ENCODE peak calls at places on chromosomes 11 and 22, in seven cellular contexts. One of them, this sample, is unnamed.

GRCh38 chr22:25546751-25547150 is 17.7 kb upstream of the GRK3 start:
- DNase-seq in nephron progenitor cell: no peak
- DNase-seq in T-cell: no peak
- DNase-seq in RWPE1: no peak
- DNase-seq in ACHN: no peak
- DNase-seq in HS-5: no peak
- DNase-seq in anterior cingulate cortex: no peak
- DNase-seq in this sample: no peak

GRCh38 chr11:126630893-126631292 is 275.4 kb downstream of the ST3GAL4 start:
- DNase-seq in anterior cingulate cortex: no peak
- DNase-seq in ACHN: no peak
- DNase-seq in HS-5: no peak
- DNase-seq in RWPE1: no peak
- DNase-seq in nephron progenitor cell: no peak
- DNase-seq in T-cell: no peak
- DNase-seq in this sample: no peak

GRCh38 chr11:36002196-36002595 is 58.3 kb downstream of the LDLRAD3 start:
- DNase-seq in anterior cingulate cortex: peak; percentile 51
- DNase-seq in T-cell: no peak
- DNase-seq in RWPE1: no peak
- DNase-seq in ACHN: no peak
- DNase-seq in nephron progenitor cell: no peak
- DNase-seq in HS-5: no peak
- DNase-seq in this sample: no peak

GRCh38 chr11:57800444-57801184 is 39.0 kb downstream of the CTNND1 start:
- DNase-seq in ACHN: peak; percentile 63
- DNase-seq in nephron progenitor cell: peak; percentile 11
- DNase-seq in T-cell: no peak
- DNase-seq in RWPE1: peak; percentile 79
- DNase-seq in anterior cingulate cortex: no peak
- DNase-seq in HS-5: peak; percentile 61
- DNase-seq in this sample: peak; percentile 98

GRCh38 chr11:35165416-35166368 is 26.7 kb downstream of the CD44 start:
- DNase-seq in HS-5: peak; percentile 75
- DNase-seq in T-cell: peak; percentile 89
- DNase-seq in anterior cingulate cortex: no peak
- DNase-seq in ACHN: peak; percentile 35
- DNase-seq in nephron progenitor cell: no peak
- DNase-seq in RWPE1: peak; percentile 86
- DNase-seq in this sample: no peak

GRCh38 chr11:120667934-120668333 is 156.4 kb downstream of the GRIK4 start:
- DNase-seq in anterior cingulate cortex: no peak
- DNase-seq in RWPE1: no peak
- DNase-seq in ACHN: no peak
- DNase-seq in nephron progenitor cell: no peak
- DNase-seq in T-cell: no peak
- DNase-seq in HS-5: no peak
- DNase-seq in this sample: no peak

GRCh38 chr22:26756675-26757293 is 99.4 kb downstream of the MIAT start:
- DNase-seq in anterior cingulate cortex: peak; percentile 52
- DNase-seq in nephron progenitor cell: peak; percentile 82
- DNase-seq in ACHN: peak; percentile 46
- DNase-seq in HS-5: no peak
- DNase-seq in T-cell: peak; percentile 6
- DNase-seq in RWPE1: peak; percentile 13
- DNase-seq in this sample: no peak

GRCh38 chr11:5021996-5022395 is 24.3 kb upstream of the OR52J3 start:
- DNase-seq in anterior cingulate cortex: no peak
- DNase-seq in RWPE1: no peak
- DNase-seq in T-cell: no peak
- DNase-seq in nephron progenitor cell: no peak
- DNase-seq in ACHN: no peak
- DNase-seq in HS-5: no peak
- DNase-seq in this sample: no peak

GRCh38 chr22:40204331-40205116 is 26.8 kb downstream of the TNRC6B start:
- DNase-seq in RWPE1: no peak
- DNase-seq in ACHN: no peak
- DNase-seq in anterior cingulate cortex: no peak
- DNase-seq in HS-5: peak; percentile 61
- DNase-seq in nephron progenitor cell: peak; percentile 21
- DNase-seq in T-cell: no peak
- DNase-seq in this sample: no peak

GRCh38 chr11:120655589-120655988 is 144.0 kb downstream of the GRIK4 start:
- DNase-seq in HS-5: no peak
- DNase-seq in RWPE1: no peak
- DNase-seq in T-cell: no peak
- DNase-seq in nephron progenitor cell: no peak
- DNase-seq in anterior cingulate cortex: no peak
- DNase-seq in ACHN: no peak
- DNase-seq in this sample: no peak

GRCh38 chr11:111976614-111977140 is 39.5 kb downstream of the DIXDC1 start:
- DNase-seq in T-cell: no peak
- DNase-seq in HS-5: no peak
- DNase-seq in nephron progenitor cell: no peak
- DNase-seq in RWPE1: peak; percentile 43
- DNase-seq in ACHN: peak; percentile 25
- DNase-seq in anterior cingulate cortex: no peak
- DNase-seq in this sample: no peak

GRCh38 chr11:80350541-80350940 is 909.7 kb upstream of the TENM4 start:
- DNase-seq in RWPE1: no peak
- DNase-seq in T-cell: no peak
- DNase-seq in nephron progenitor cell: no peak
- DNase-seq in HS-5: no peak
- DNase-seq in anterior cingulate cortex: no peak
- DNase-seq in ACHN: no peak
- DNase-seq in this sample: no peak

GRCh38 chr22:35102663-35103062 is 36.7 kb downstream of the ISX start:
- DNase-seq in nephron progenitor cell: peak; percentile 51
- DNase-seq in T-cell: no peak
- DNase-seq in ACHN: peak; percentile 74
- DNase-seq in HS-5: no peak
- DNase-seq in RWPE1: peak; percentile 13
- DNase-seq in anterior cingulate cortex: no peak
- DNase-seq in this sample: peak; percentile 20

GRCh38 chr11:24453129-24453723 is 43.6 kb upstream of the LUZP2 start:
- DNase-seq in T-cell: no peak
- DNase-seq in anterior cingulate cortex: no peak
- DNase-seq in HS-5: peak; percentile 2
- DNase-seq in nephron progenitor cell: no peak
- DNase-seq in RWPE1: peak; percentile 1
- DNase-seq in ACHN: no peak
- DNase-seq in this sample: no peak

GRCh38 chr22:48490513-48491411 is 1336.9 kb downstream of the BRD1 start:
- DNase-seq in ACHN: no peak
- DNase-seq in anterior cingulate cortex: no peak
- DNase-seq in nephron progenitor cell: no peak
- DNase-seq in HS-5: no peak
- DNase-seq in T-cell: no peak
- DNase-seq in RWPE1: no peak
- DNase-seq in this sample: no peak

GRCh38 chr11:27362032-27362431 is 983 bp downstream of the CCDC34 start:
- DNase-seq in nephron progenitor cell: no peak
- DNase-seq in anterior cingulate cortex: no peak
- DNase-seq in HS-5: no peak
- DNase-seq in RWPE1: no peak
- DNase-seq in ACHN: no peak
- DNase-seq in T-cell: no peak
- DNase-seq in this sample: no peak

GRCh38 chr11:130214861-130215530 is 55.4 kb downstream of the ST14 start:
- DNase-seq in anterior cingulate cortex: no peak
- DNase-seq in nephron progenitor cell: no peak
- DNase-seq in RWPE1: no peak
- DNase-seq in HS-5: no peak
- DNase-seq in T-cell: no peak
- DNase-seq in ACHN: no peak
- DNase-seq in this sample: no peak

GRCh38 chr11:2949920-2950319 is 20.7 kb upstream of the PHLDA2 start:
- DNase-seq in T-cell: no peak
- DNase-seq in RWPE1: no peak
- DNase-seq in anterior cingulate cortex: no peak
- DNase-seq in HS-5: no peak
- DNase-seq in ACHN: no peak
- DNase-seq in nephron progenitor cell: no peak
- DNase-seq in this sample: no peak

GRCh38 chr11:3613998-3614741 is 27.6 kb downstream of the ART5 start:
- DNase-seq in nephron progenitor cell: no peak
- DNase-seq in HS-5: no peak
- DNase-seq in ACHN: no peak
- DNase-seq in RWPE1: no peak
- DNase-seq in T-cell: no peak
- DNase-seq in anterior cingulate cortex: no peak
- DNase-seq in this sample: no peak

This sample was measured in epithelial cell of prostate.